ENCODE peak calls at places on chromosomes 4 and X, in ten cellular contexts. K is GM23338, C is endothelial cell of umbilical vein, B is neuronal stem cell, Q is IMR-90, X is fibroblast of lung, F is GM23248, L is H9, A is PC-3, D is OCI-LY7. G is an unnamed sample.

GRCh38 chrX:70878925-70879324 is 29.6 kb downstream of the TEX11 start:
- DNase-seq in K (no peak), C (no peak), B (no peak), Q (no peak), X (no peak), F (no peak), L (no peak), A (no peak), D (no peak), G (no peak)

GRCh38 chrX:7059214-7059838 is 88.2 kb upstream of the STS start:
- DNase-seq in K (no peak), C (no peak), B (no peak), Q (no peak), X (no peak), F (no peak), L (no peak), A (no peak), D (no peak), G (no peak)

GRCh38 chr4:72326692-72327632 is 242.1 kb downstream of the ADAMTS3 start:
- DNase-seq in K (peak; percentile 71), C (peak; percentile 49), B (no peak), Q (peak; percentile 42), X (peak; percentile 42), F (peak; percentile 68), L (no peak), A (peak; percentile 83), D (peak; percentile 41), G (peak; percentile 54)

GRCh38 chr4:116923389-116923788 is 162.0 kb downstream of the TRAM1L1 start:
- DNase-seq in K (no peak), C (no peak), B (no peak), Q (no peak), X (no peak), F (no peak), L (no peak), A (no peak), D (no peak), G (no peak)

GRCh38 chrX:135516376-135516775 is 4.1 kb upstream of the INTS6L start:
- DNase-seq in K (peak; percentile 63), C (no peak), B (no peak), Q (no peak), X (no peak), F (no peak), L (peak; percentile 55), A (no peak), D (peak; percentile 6), G (peak; percentile 4)

GRCh38 chr4:154376461-154376860 is 115.1 kb downstream of the DCHS2 start:
- DNase-seq in K (no peak), C (no peak), B (no peak), Q (no peak), X (no peak), F (no peak), L (no peak), A (no peak), D (no peak), G (no peak)

GRCh38 chr4:150962245-150962644 is 52.8 kb downstream of the LRBA start:
- DNase-seq in K (no peak), C (peak; percentile 48), B (no peak), Q (peak; percentile 23), X (peak; percentile 32), F (peak; percentile 9), L (no peak), A (no peak), D (no peak), G (no peak)

GRCh38 chr4:13160906-13161305 is 323.2 kb downstream of the RAB28 start:
- DNase-seq in K (no peak), C (no peak), B (no peak), Q (peak; percentile 1), X (peak; percentile 91), F (peak; percentile 83), L (no peak), A (peak; percentile 72), D (no peak), G (no peak)

GRCh38 chrX:69151898-69152297 is 13.4 kb downstream of the PJA1 start:
- DNase-seq in K (no peak), C (no peak), B (no peak), Q (no peak), X (no peak), F (no peak), L (no peak), A (no peak), D (no peak), G (no peak)

GRCh38 chr4:146439999-146440398 is 81.7 kb downstream of the SLC10A7 start:
- DNase-seq in K (peak; percentile 34), C (no peak), B (no peak), Q (no peak), X (no peak), F (peak; percentile 19), L (no peak), A (no peak), D (no peak), G (peak; percentile 9)

GRCh38 chrX:31656013-31656412 is 584.2 kb upstream of the FTHL17 start:
- DNase-seq in K (no peak), C (peak; percentile 22), B (no peak), Q (peak; percentile 47), X (peak; percentile 53), F (peak; percentile 15), L (no peak), A (no peak), D (no peak), G (no peak)

GRCh38 chr4:185710487-185710995 is 101.5 kb downstream of the SORBS2 start:
- DNase-seq in K (no peak), C (no peak), B (no peak), Q (no peak), X (peak; percentile 78), F (no peak), L (no peak), A (peak; percentile 58), D (no peak), G (no peak)

GRCh38 chrX:154800508-154801207 is 4.6 kb downstream of the MPP1 start:
- DNase-seq in K (no peak), C (peak; percentile 21), B (no peak), Q (no peak), X (no peak), F (no peak), L (no peak), A (peak; percentile 56), D (no peak), G (no peak)

GRCh38 chr4:8352368-8353157 is 83.0 kb downstream of the HTRA3 start:
- DNase-seq in K (no peak), C (no peak), B (no peak), Q (no peak), X (no peak), F (no peak), L (peak; percentile 33), A (no peak), D (no peak), G (no peak)

GRCh38 chr4:98728433-98728832 is 70.0 kb upstream of the TSPAN5 start:
- DNase-seq in K (no peak), C (peak; percentile 96), B (no peak), Q (peak; percentile 69), X (peak; percentile 83), F (peak; percentile 45), L (no peak), A (peak; percentile 85), D (no peak), G (no peak)

GRCh38 chr4:137956256-137956655 is 285.9 kb downstream of the SLC7A11 start:
- DNase-seq in K (no peak), C (no peak), B (no peak), Q (peak; percentile 65), X (peak; percentile 60), F (peak; percentile 50), L (no peak), A (peak; percentile 47), D (no peak), G (no peak)

GRCh38 chr4:16225139-16225538 is 1.1 kb downstream of the TAPT1 start:
- DNase-seq in K (no peak), C (peak; percentile 51), B (no peak), Q (peak; percentile 41), X (peak; percentile 55), F (peak; percentile 79), L (no peak), A (peak; percentile 10), D (peak; percentile 65), G (no peak)

GRCh38 chr4:176185068-176185467 is 10.3 kb downstream of the SPATA4 start:
- DNase-seq in K (no peak), C (no peak), B (no peak), Q (peak; percentile 92), X (peak; percentile 76), F (peak; percentile 88), L (no peak), A (peak; percentile 44), D (no peak), G (no peak)

GRCh38 chr4:41692717-41693345 is 55.7 kb downstream of the PHOX2B start:
- DNase-seq in K (peak; percentile 83), C (peak; percentile 58), B (peak; percentile 62), Q (peak; percentile 59), X (peak; percentile 46), F (peak; percentile 74), L (peak; percentile 77), A (peak; percentile 56), D (peak; percentile 48), G (peak; percentile 79)
- H3K4me2 ChIP-seq in K (peak overlapping the region; percentile 51), C (no peak overlapping the region), B (no peak overlapping the region), Q (no peak overlapping the region), X (no peak overlapping the region), F (no peak overlapping the region), L (no peak overlapping the region), A (no peak overlapping the region), D (no peak overlapping the region), G (no peak overlapping the region)

GRCh38 chr4:41177016-41177415 is 37.3 kb downstream of the APBB2 start:
- DNase-seq in K (no peak), C (peak; percentile 64), B (no peak), Q (peak; percentile 84), X (peak; percentile 89), F (peak; percentile 86), L (no peak), A (peak; percentile 61), D (no peak), G (no peak)
- H3K4me2 ChIP-seq in K (no peak overlapping the region), C (peak overlapping the region; percentile 42), B (no peak overlapping the region), Q (peak overlapping the region; percentile 82), X (peak overlapping the region; percentile 39), F (peak overlapping the region; percentile 80), L (no peak overlapping the region), A (peak overlapping the region; percentile 57), D (no peak overlapping the region), G (no peak overlapping the region)

GRCh38 chr4:85741921-85742591 is 267.1 kb downstream of the ARHGAP24 start:
- DNase-seq in K (no peak), C (no peak), B (no peak), Q (no peak), X (no peak), F (no peak), L (no peak), A (no peak), D (no peak), G (no peak)
- H3K4me2 ChIP-seq in K (no peak overlapping the region), C (no peak overlapping the region), B (no peak overlapping the region), Q (no peak overlapping the region), X (no peak overlapping the region), F (no peak overlapping the region), L (no peak overlapping the region), A (no peak overlapping the region), D (no peak overlapping the region), G (no peak overlapping the region)

DNA sequence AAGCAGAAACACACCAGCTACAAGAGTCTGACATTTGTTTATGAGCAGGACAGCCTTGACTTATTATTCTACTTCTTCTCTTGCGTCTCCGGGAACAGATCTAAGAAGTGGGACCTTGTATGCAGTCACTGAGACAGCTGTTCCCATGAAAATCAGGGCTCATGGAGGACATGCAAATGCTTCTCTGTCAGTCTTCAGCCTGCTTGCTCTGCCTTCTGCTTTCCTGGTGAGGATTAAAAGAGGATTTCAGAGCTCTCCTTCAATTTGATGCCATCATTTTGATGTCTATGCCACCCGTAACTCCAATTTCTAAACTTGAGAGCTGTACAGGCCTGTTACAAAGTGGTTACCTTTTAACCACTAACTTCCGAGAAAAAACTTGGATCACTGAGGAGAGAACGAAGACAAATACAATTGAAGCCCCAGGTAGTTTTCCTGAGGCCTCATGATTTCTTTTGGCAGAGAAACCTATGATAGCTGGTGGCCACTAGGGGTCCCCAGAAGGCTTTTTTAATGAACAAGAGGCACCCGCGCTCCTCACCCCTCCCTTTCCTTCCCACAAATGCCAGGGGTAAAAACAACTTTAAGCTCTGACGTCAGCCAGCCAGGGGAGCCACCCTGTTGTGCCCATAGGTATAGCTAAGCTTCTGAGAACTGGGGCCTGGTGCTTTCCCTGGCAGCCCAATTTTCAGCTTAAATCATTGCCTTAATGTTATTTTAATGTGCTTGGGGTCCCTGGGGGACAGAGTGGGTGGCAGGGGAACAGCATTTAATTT is 97.0 kb downstream of the DDIT4L start:
- DNase-seq in K (peak; percentile 97), C (peak; percentile 89), B (peak; percentile 79), Q (peak; percentile 82), X (peak; percentile 80), F (peak; percentile 94), L (peak; percentile 92), A (peak; percentile 86), D (peak; percentile 76), G (peak; percentile 93)
- H3K4me2 ChIP-seq in K (peak overlapping the region; percentile 0), C (no peak overlapping the region), B (no peak overlapping the region), Q (peak overlapping the region; percentile 29), X (peak overlapping the region; percentile 16), F (peak overlapping the region; percentile 45), L (no peak overlapping the region), A (peak overlapping the region; percentile 18), D (no peak overlapping the region), G (peak overlapping the region; percentile 12)

G was measured in neural progenitor cell.